ENCODE peak calls at places on chromosomes 2 and 18, in five cellular contexts. L is nephron progenitor cell, N is breast epithelium, X is ovary, Y is GM12865. E is an unnamed sample.

GRCh38 chr2:109712746-109713145 is 81.4 kb upstream of the RGPD5 start:
- DNase-seq in Y (no peak), N (peak), L (no peak), X (no peak), E (no peak)

GRCh38 chr2:239595711-239596110 is 194.9 kb upstream of the HDAC4 start:
- DNase-seq in L (no peak), X (peak), N (peak), Y (no peak), E (no peak)

GRCh38 chr2:158726906-158727592 is 68.1 kb upstream of the DAPL1 start:
- DNase-seq in Y (no peak), L (no peak), N (no peak), X (no peak), E (no peak)

GRCh38 chr2:151021747-151022450 is 239.8 kb downstream of the RBM43 start:
- DNase-seq in Y (no peak), X (no peak), L (no peak), N (no peak), E (no peak)

GRCh38 chr2:123415678-123416077 is 609.4 kb upstream of the CNTNAP5 start:
- DNase-seq in Y (no peak), X (no peak), L (no peak), N (no peak), E (no peak)

GRCh38 chr2:130759906-130760753 is 4.8 kb downstream of the AMER3 start:
- DNase-seq in X (no peak), N (no peak), Y (no peak), L (no peak), E (peak)

GRCh38 chr2:12051831-12052230 is 305.4 kb downstream of the LPIN1 start:
- DNase-seq in X (no peak), Y (no peak), N (no peak), L (no peak), E (no peak)

GRCh38 chr2:16553222-16553621 is 112.4 kb downstream of the CYRIA start:
- DNase-seq in X (no peak), Y (peak), L (peak), N (no peak), E (no peak)

GRCh38 chr2:113979172-113980128 is 89.6 kb downstream of the ACTR3 start:
- DNase-seq in X (peak), L (no peak), Y (peak), N (no peak), E (no peak)

GRCh38 chr2:5693288-5694015 is 1.3 kb downstream of the SOX11 start:
- DNase-seq in Y (no peak), N (no peak), X (no peak), L (peak), E (no peak)

GRCh38 chr2:37866535-37866934 is 58.6 kb upstream of the RMDN2 start:
- DNase-seq in X (no peak), N (no peak), Y (no peak), L (no peak), E (peak)

DNA sequence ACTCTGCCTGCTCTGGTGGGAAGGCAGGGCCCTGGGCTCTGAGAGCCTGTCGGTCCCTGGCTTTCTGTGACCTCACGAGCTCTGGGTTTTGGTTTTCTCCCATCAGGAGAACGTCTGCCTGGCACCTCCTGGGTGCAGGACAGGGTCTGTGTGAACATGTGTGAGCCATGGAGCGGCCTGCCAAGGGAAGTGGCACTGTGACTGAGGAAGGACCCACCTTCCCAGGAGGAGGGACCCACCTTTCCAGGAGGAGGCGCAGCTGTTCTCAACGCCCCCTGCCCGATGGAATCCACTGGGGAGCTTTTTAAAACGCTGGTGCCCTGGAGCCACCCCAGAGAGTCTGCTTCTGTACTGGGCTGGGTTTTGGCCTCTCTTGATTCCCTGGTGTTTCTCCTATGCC is 168.7 kb downstream of the GLI2 start:
- DNase-seq in N (no peak), X (peak), Y (no peak), L (no peak), E (no peak)
- TF ChIP-seq CTCF in N (no peak), X (no peak), Y (no peak), L (no peak), E (no peak)

GRCh38 chr2:127810156-127810636 is 775 bp downstream of the WDR33 start:
- DNase-seq in Y (no peak), N (no peak), L (peak), X (no peak), E (no peak)

GRCh38 chr2:127811397-127811860 is 458 bp upstream of the WDR33 start:
- DNase-seq in L (no peak), X (no peak), Y (no peak), N (no peak), E (no peak)

GRCh38 chr2:127811922-127812321 is 951 bp upstream of the WDR33 start:
- DNase-seq in N (no peak), X (no peak), Y (no peak), L (no peak), E (no peak)

GRCh38 chr2:127807678-127808353 is 3.2 kb downstream of the WDR33 start:
- DNase-seq in X (no peak), N (no peak), Y (no peak), L (no peak), E (no peak)

DNA sequence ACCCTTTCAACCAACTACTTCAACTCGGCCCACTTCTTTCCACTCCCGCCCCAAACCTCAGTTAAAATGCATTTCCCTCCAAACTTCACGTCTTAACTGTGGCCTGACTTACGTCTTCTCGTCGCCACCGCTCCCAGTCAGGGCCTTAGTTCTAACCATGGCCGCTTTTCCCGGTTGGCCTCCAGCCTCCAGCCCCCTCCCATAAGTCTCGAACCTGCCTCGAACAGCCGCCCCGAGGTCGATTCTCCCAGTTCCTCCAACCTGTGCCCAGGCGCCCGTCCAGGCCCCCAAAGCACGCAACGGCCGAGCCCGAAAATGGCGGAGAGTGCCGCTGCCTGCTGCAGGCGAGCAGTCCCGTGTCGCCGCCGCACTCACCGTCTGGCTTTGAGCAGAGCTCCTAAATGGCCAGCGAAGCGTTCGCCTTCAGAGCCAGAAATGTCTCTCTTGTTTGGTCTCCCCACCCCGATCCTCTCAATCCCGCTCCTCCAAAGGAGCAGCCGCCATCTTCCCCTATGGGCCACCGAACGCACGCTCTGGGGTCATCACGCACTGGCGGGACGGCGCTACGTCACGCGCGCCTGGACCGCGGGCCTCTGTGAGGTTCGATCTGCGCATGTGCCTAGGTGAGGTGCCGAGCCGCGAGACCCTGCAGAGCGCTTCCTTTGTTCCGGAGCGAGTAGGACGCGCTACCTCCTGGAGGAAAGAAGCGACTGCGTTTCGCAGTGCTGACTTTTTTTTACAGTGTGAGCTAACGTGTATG is at the start of gene WDR33:
- DNase-seq in L (peak), X (peak), Y (peak), N (peak), E (peak)
- TF ChIP-seq CTCF in L (no peak), X (no peak), Y (no peak), N (peak), E (no peak)

DNA sequence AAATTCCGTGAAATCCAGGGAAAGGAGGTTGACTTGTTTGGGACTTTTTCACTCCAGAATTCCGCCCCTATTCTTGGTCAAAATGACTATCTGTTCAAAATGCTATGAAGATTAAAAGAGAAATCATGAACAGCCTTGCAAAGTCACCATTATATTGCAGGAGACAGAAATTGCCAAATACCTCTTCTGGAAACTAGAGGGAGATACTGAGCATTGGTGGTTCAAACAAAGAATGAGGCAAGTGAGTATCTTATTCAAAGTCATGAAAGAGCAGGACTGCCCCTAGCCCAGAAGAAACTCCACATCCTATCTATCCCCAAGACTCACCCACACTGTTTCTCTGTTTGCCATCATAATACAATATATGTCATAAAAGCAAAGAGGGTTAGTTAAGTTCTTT is 862.3 kb upstream of the POU3F3 start:
- DNase-seq in L (no peak), X (no peak), N (no peak), Y (peak), E (no peak)
- TF ChIP-seq CTCF in L (peak), X (no peak), N (no peak), Y (peak), E (peak)

GRCh38 chr2:101852824-101853223 is 138.9 kb upstream of the IL1R2 start:
- DNase-seq in Y (no peak), N (no peak), L (no peak), X (no peak), E (no peak)
- TF ChIP-seq CTCF in Y (no peak), N (no peak), L (no peak), X (no peak), E (no peak)

DNA sequence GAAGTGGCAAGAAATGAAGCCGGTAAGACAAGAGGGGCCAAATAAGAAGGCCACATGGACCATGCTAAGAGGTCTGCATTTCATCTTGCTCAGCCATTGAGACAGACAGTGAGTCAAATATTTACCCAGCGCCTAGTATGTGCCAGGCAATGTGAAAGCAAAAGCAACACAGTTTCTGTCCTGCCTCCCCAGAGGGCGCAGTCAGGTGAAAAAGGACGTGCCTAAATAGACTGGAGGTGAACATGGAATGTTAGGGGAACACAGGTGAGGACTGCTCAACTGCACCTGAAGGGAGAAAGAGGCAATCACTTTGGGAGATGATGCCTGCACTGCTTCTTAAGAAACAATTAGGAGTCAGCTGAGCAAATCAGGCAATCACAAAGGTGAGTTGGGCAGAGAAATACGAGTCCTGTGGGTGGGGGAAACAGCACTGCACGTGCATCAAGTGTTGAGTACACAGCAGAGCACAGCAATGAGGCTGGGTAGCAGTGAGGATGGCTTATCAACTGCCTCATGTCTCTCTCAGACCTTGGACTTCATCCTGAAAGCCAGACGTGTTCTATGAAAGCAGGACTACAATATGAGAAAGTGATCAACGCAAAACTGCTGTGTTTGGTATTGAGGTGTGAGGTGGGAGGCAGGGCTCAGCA is 218.3 kb upstream of the SMAD7 start:
- DNase-seq in N (no peak), Y (peak), L (no peak), X (no peak), E (no peak)
- TF ChIP-seq CTCF in N (no peak), Y (peak), L (no peak), X (no peak), E (no peak)

E was measured in osteocyte.